ENCODE peak calls at places on chromosome 3, in four cellular contexts. F is NCI-H510A treated with DMSO at 0.1 percent for 48 hours, S is HL-60, G is iPS DF 19.7. O is an unnamed sample.

GRCh38 chr3:12004741-12005513 is 739 bp downstream of the SYN2 start:
- DNase-seq in F (no peak), S (no peak), G (no peak), O (no peak)

GRCh38 chr3:186512570-186513302 is 31.4 kb downstream of the CRYGS start:
- DNase-seq in F (no peak), S (no peak), G (no peak), O (no peak)

GRCh38 chr3:140403559-140403958 is 274.3 kb upstream of the TRIM42 start:
- DNase-seq in F (peak), S (no peak), G (no peak), O (no peak)

GRCh38 chr3:133408961-133409360 is 9.1 kb downstream of the BFSP2 start:
- DNase-seq in F (no peak), S (no peak), G (no peak), O (no peak)

GRCh38 chr3:167816953-167817352 is 81.4 kb downstream of the SERPINI1 start:
- DNase-seq in F (no peak), S (no peak), G (no peak), O (no peak)

GRCh38 chr3:81289676-81290075 is 471.8 kb downstream of the GBE1 start:
- DNase-seq in F (no peak), S (no peak), G (no peak), O (no peak)

GRCh38 chr3:167723872-167724271 is 10.8 kb downstream of the PDCD10 start:
- DNase-seq in F (no peak), S (no peak), G (no peak), O (no peak)

GRCh38 chr3:128950223-128950938 is 43.5 kb downstream of the CFAP92 start:
- DNase-seq in F (peak), S (no peak), G (no peak), O (no peak)

GRCh38 chr3:138944842-138945645 is 1.9 kb downstream of the FOXL2 start:
- DNase-seq in F (no peak), S (no peak), G (no peak), O (no peak)

GRCh38 chr3:53286727-53287412 is 31.0 kb upstream of the TKT start:
- DNase-seq in F (no peak), S (no peak), G (no peak), O (no peak)

GRCh38 chr3:44464509-44464908 is 13.0 kb downstream of the ZNF445 start:
- DNase-seq in F (no peak), S (no peak), G (no peak), O (no peak)

GRCh38 chr3:44957986-44958385 is 18.0 kb downstream of the ZDHHC3 start:
- DNase-seq in F (no peak), S (no peak), G (no peak), O (no peak)

GRCh38 chr3:149532463-149533180 is 58.1 kb downstream of the TM4SF4 start:
- DNase-seq in F (no peak), S (no peak), G (no peak), O (no peak)

GRCh38 chr3:60351481-60351880 is 899.8 kb downstream of the FHIT start:
- DNase-seq in F (no peak), S (no peak), G (no peak), O (no peak)

GRCh38 chr3:33578325-33579180 is 138.3 kb upstream of the UBP1 start:
- DNase-seq in F (no peak), S (no peak), G (no peak), O (no peak)

GRCh38 chr3:172186607-172187006 is 147.2 kb downstream of the FNDC3B start:
- DNase-seq in F (no peak), S (no peak), G (no peak), O (no peak)

GRCh38 chr3:127008236-127008635 is 25.3 kb downstream of the PLXNA1 start:
- DNase-seq in F (no peak), S (no peak), G (no peak), O (no peak)

GRCh38 chr3:132730891-132731580 is 8.8 kb upstream of the NPHP3 start:
- DNase-seq in F (peak), S (no peak), G (no peak), O (no peak)

GRCh38 chr3:71328917-71329316 is 254.6 kb downstream of the FOXP1 start:
- DNase-seq in F (no peak), S (no peak), G (no peak), O (no peak)

GRCh38 chr3:111143-112069 is 85.2 kb upstream of the CHL1 start:
- DNase-seq in F (peak), S (no peak), G (no peak), O (no peak)

GRCh38 chr3:33430571-33430970 is 9.6 kb downstream of the UBP1 start:
- DNase-seq in F (no peak), S (no peak), G (no peak), O (no peak)

GRCh38 chr3:108477511-108478147 is 32.8 kb downstream of the MYH15 start:
- DNase-seq in F (peak), S (peak), G (no peak), O (peak)

GRCh38 chr3:57298041-57298440 is 5.6 kb upstream of the ASB14 start:
- DNase-seq in F (no peak), S (no peak), G (no peak), O (peak)

GRCh38 chr3:66139415-66139814 is 81.4 kb upstream of the SLC25A26 start:
- DNase-seq in F (no peak), S (no peak), G (no peak), O (no peak)

GRCh38 chr3:141056716-141057115 is 5.6 kb downstream of the SPSB4 start:
- DNase-seq in F (no peak), S (no peak), G (no peak), O (no peak)

GRCh38 chr3:27643355-27643754 is 78.8 kb downstream of the EOMES start:
- DNase-seq in F (no peak), S (no peak), G (no peak), O (no peak)